ENCODE peak calls at places on chromosomes 6 and 20, in seven cellular contexts. F is A549, Z is uterus, V is heart left ventricle, E is endothelial cell of umbilical vein, S is IMR-90, X is right lobe of liver. B is an unnamed sample.

GRCh38 chr20:48789781-48790544 is 37.8 kb downstream of the PREX1 start:
- DNase-seq in E (no peak), F (no peak), Z (no peak), V (no peak), X (no peak), S (no peak), B (no peak)

GRCh38 chr20:57650756-57651483 is 30.7 kb upstream of the ZBP1 start:
- DNase-seq in X (no peak), F (no peak), E (no peak), S (no peak), Z (no peak), V (peak), B (no peak)

GRCh38 chr6:115573866-115574265 is 486.8 kb downstream of the FRK start:
- DNase-seq in S (peak), Z (no peak), F (no peak), V (no peak), E (no peak), X (no peak), B (no peak)

GRCh38 chr6:45895569-45895968 is 120.1 kb downstream of the CLIC5 start:
- DNase-seq in E (no peak), F (no peak), S (no peak), X (no peak), V (no peak), Z (no peak), B (no peak)

GRCh38 chr6:14037402-14038277 is 79.9 kb upstream of the CD83 start:
- DNase-seq in X (no peak), V (no peak), F (no peak), S (peak), Z (no peak), E (no peak), B (no peak)

GRCh38 chr6:105900120-105900937 is 185.8 kb upstream of the PRDM1 start:
- DNase-seq in X (no peak), F (no peak), S (peak), Z (no peak), E (peak), V (no peak), B (no peak)

GRCh38 chr6:6655805-6656251 is 67.3 kb downstream of the LY86 start:
- DNase-seq in X (no peak), Z (no peak), F (no peak), V (no peak), S (no peak), E (no peak), B (no peak)

GRCh38 chr6:7154341-7155139 is 46.8 kb downstream of the RREB1 start:
- DNase-seq in S (no peak), Z (no peak), X (no peak), E (no peak), F (no peak), V (no peak), B (no peak)

GRCh38 chr6:3977875-3978711 is 100.8 kb downstream of the FAM217A start:
- DNase-seq in E (peak), X (no peak), Z (peak), F (peak), S (peak), V (peak), B (peak)

GRCh38 chr6:1200706-1201105 is 111.2 kb upstream of the FOXQ1 start:
- DNase-seq in E (no peak), X (no peak), S (peak), Z (no peak), F (no peak), V (no peak), B (no peak)

GRCh38 chr6:9025796-9026195 is 590.5 kb upstream of the SLC35B3 start:
- DNase-seq in V (no peak), X (no peak), F (no peak), S (no peak), E (no peak), Z (no peak), B (no peak)

GRCh38 chr6:54252496-54252895 is 55.7 kb upstream of the TINAG start:
- DNase-seq in F (no peak), X (no peak), Z (no peak), S (no peak), E (no peak), V (no peak), B (no peak)

GRCh38 chr20:56422131-56422823 is 10.2 kb downstream of the CASS4 start:
- DNase-seq in E (peak), F (peak), X (no peak), V (peak), Z (no peak), S (peak), B (no peak)

GRCh38 chr20:59925894-59926293 is 7.5 kb downstream of the SYCP2 start:
- DNase-seq in V (no peak), S (no peak), X (no peak), Z (no peak), F (peak), E (no peak), B (no peak)

GRCh38 chr20:62420846-62421715 is 6.3 kb downstream of the RBBP8NL start:
- DNase-seq in F (no peak), X (no peak), Z (no peak), S (no peak), V (no peak), E (no peak), B (no peak)

GRCh38 chr6:35396991-35397390 is 54.6 kb downstream of the PPARD start:
- DNase-seq in X (no peak), E (no peak), F (no peak), V (no peak), Z (no peak), S (peak), B (no peak)

GRCh38 chr20:53331151-53331973 is 262.3 kb downstream of the ZNF217 start:
- DNase-seq in S (no peak), Z (no peak), F (peak), E (no peak), X (no peak), V (peak), B (peak)

GRCh38 chr6:167565884-167566491 is 241.1 kb downstream of the TTLL2 start:
- DNase-seq in V (peak), Z (peak), F (no peak), S (no peak), E (no peak), X (peak), B (no peak)

GRCh38 chr6:158408552-158409130 is 96.4 kb downstream of the TULP4 start:
- DNase-seq in S (peak), E (peak), V (peak), F (no peak), Z (peak), X (peak), B (no peak)

GRCh38 chr6:126897779-126898178 is 220.7 kb upstream of the RSPO3 start:
- DNase-seq in Z (no peak), F (no peak), V (no peak), X (no peak), E (no peak), S (no peak), B (no peak)

GRCh38 chr6:30495993-30496392 is 6.7 kb downstream of the HLA-E start:
- DNase-seq in F (no peak), S (no peak), X (no peak), V (no peak), Z (no peak), E (no peak), B (no peak)

GRCh38 chr6:30494275-30494990 is 5.1 kb downstream of the HLA-E start:
- DNase-seq in Z (no peak), F (no peak), E (peak), X (no peak), V (no peak), S (no peak), B (no peak)

GRCh38 chr6:30491963-30492616 is 2.8 kb downstream of the HLA-E start:
- DNase-seq in Z (no peak), F (no peak), X (no peak), S (no peak), V (no peak), E (no peak), B (no peak)

GRCh38 chr6:30490031-30490876 is 945 bp downstream of the HLA-E start:
- DNase-seq in Z (peak), X (peak), F (peak), V (peak), E (peak), S (peak), B (peak)

GRCh38 chr6:30493643-30494250 is 4.4 kb downstream of the HLA-E start:
- DNase-seq in F (no peak), V (no peak), S (no peak), X (no peak), E (peak), Z (no peak), B (no peak)
- TF ChIP-seq POLR2A in F (no peak), V (no peak), S (peak), X (no peak), E (no peak), Z (no peak), B (peak)

GRCh38 chr20:32277361-32278198 is at the start of gene KIF3B:
- DNase-seq in X (peak), S (peak), Z (peak), V (peak), F (peak), E (peak), B (peak)
- TF ChIP-seq POLR2A in X (peak), S (no peak), Z (peak), V (peak), F (peak), E (no peak), B (no peak)

DNA sequence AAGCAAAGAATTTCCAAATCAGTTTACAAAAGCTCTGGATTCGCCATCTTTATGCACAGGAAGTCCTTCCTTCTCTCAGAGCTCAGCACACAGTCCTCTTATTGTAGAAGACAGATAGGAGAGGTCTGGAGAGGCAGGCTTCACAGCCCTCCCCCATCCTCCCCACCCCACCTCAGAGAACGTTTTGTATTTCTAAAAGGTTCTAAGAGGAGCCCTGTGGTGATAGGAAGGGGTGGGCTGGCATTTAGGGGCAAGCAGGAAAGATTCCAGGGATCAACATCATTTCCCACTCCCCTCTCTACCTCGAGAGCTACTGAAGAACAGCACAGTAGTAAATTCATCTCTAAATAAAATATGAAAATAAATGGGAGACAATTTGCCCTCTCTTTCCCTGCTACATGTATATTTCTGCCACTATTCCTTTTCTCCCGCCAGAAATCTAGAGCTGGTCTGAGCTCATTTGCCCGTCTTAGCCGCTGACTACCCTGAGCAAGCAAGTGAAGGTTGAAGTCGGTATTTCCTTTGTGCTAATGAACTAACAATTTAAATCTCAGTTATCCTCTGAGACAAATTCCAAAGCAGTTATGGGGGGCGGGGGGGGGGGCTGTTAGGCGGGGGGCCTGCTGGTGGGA is 18.8 kb downstream of the TFAP2A start:
- DNase-seq in Z (no peak), V (no peak), E (no peak), X (no peak), S (no peak), F (no peak), B (no peak)
- TF ChIP-seq POLR2A in Z (no peak), V (no peak), E (no peak), X (no peak), S (no peak), F (no peak), B (no peak)

GRCh38 chr6:31826793-31827285 is 699 bp upstream of the HSPA1B start:
- DNase-seq in E (no peak), F (peak), S (no peak), V (peak), Z (peak), X (peak), B (peak)
- TF ChIP-seq POLR2A in E (no peak), F (no peak), S (no peak), V (peak), Z (peak), X (no peak), B (no peak)

GRCh38 chr20:36107881-36108280 is 46.7 kb upstream of the EPB41L1 start:
- DNase-seq in F (no peak), X (no peak), Z (no peak), V (no peak), E (no peak), S (no peak), B (no peak)
- TF ChIP-seq POLR2A in F (no peak), X (no peak), Z (no peak), V (no peak), E (no peak), S (no peak), B (no peak)

GRCh38 chr20:19880256-19881079 is 122.4 kb downstream of the RIN2 start:
- DNase-seq in X (no peak), F (peak), V (no peak), Z (no peak), S (peak), E (no peak), B (no peak)
- TF ChIP-seq POLR2A in X (no peak), F (no peak), V (no peak), Z (no peak), S (peak), E (no peak), B (no peak)

B was measured in erythroblast.